ENCODE peak calls at places on chromosomes 7 and 10, in five cellular contexts. U is A549, X is HCT116, A is K562, P is SK-N-SH. B is an unnamed sample.

GRCh38 chr7:10121641-10122040 is 852.0 kb upstream of the PHF14 start:
- DNase-seq in U (no peak), X (no peak), A (no peak), P (peak), B (no peak)

GRCh38 chr10:100303724-100304319 is 17.3 kb upstream of the BLOC1S2 start:
- DNase-seq in U (peak), X (peak), A (peak), P (peak), B (peak)

GRCh38 chr7:80781561-80781979 is 137.3 kb downstream of the SEMA3C start:
- DNase-seq in U (peak), X (peak), A (no peak), P (no peak), B (no peak)

GRCh38 chr10:43940898-43941777 is 292.5 kb upstream of the ZNF32 start:
- DNase-seq in U (no peak), X (no peak), A (no peak), P (no peak), B (no peak)

GRCh38 chr7:50598455-50599343 is 33.5 kb upstream of the DDC start:
- DNase-seq in U (no peak), X (no peak), A (no peak), P (peak), B (no peak)

GRCh38 chr10:99433378-99434020 is 3.1 kb upstream of the GOT1 start:
- DNase-seq in U (peak), X (peak), A (no peak), P (no peak), B (no peak)

GRCh38 chr7:24572421-24573007 is 738 bp upstream of the PALS2 start:
- DNase-seq in U (peak), X (no peak), A (peak), P (peak), B (no peak)

GRCh38 chr10:63707254-63707910 is 186.2 kb downstream of the REEP3 start:
- DNase-seq in U (peak), X (peak), A (peak), P (no peak), B (peak)

GRCh38 chr10:80520661-80521488 is 16.8 kb upstream of the SH2D4B start:
- DNase-seq in U (no peak), X (no peak), A (no peak), P (no peak), B (no peak)

GRCh38 chr10:26881600-26882331 is 21.0 kb upstream of the ABI1 start:
- DNase-seq in U (peak), X (peak), A (peak), P (peak), B (no peak)
- TF ChIP-seq REST in U (no peak), X (no peak), A (no peak), P (no peak), B (no peak)

GRCh38 chr10:35690534-35690933 is 48.4 kb upstream of the FZD8 start:
- DNase-seq in U (no peak), X (no peak), A (no peak), P (no peak), B (no peak)

GRCh38 chr10:35684625-35685024 is 42.5 kb upstream of the FZD8 start:
- DNase-seq in U (no peak), X (no peak), A (no peak), P (no peak), B (no peak)

DNA sequence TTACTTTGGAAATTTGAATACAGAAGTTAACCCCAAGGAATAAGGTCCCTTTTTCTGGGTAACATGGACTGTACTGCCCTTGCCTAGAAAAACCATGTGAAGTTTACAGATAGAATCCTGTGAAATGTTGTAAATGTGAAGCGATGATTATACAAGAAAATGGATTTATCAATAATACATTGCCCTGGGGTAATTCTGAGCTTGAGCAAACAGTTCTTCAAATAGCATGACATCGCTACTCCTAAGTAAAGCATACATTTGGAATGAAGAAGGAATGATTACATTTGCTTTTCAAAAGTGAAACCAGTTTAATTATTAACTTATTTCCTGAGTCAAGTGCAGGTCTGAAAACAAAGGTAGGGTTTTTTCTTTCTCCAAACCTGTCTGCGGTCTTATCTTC is 43.3 kb upstream of the FZD8 start:
- DNase-seq in U (peak), X (no peak), A (no peak), P (no peak), B (no peak)
- TF ChIP-seq REST in U (no peak), X (no peak), A (no peak), P (no peak), B (no peak)

GRCh38 chr10:22681783-22682183 is 32.6 kb downstream of the PIP4K2A start:
- DNase-seq in U (peak), X (peak), A (peak), P (no peak), B (peak)

GRCh38 chr10:22681301-22681700 is 33.1 kb downstream of the PIP4K2A start:
- DNase-seq in U (no peak), X (no peak), A (no peak), P (no peak), B (no peak)

GRCh38 chr10:22683995-22684305 is 30.4 kb downstream of the PIP4K2A start:
- DNase-seq in U (no peak), X (no peak), A (no peak), P (peak), B (no peak)

GRCh38 chr10:22684707-22685106 is 29.7 kb downstream of the PIP4K2A start:
- DNase-seq in U (no peak), X (no peak), A (no peak), P (no peak), B (no peak)

GRCh38 chr10:22682237-22683192 is 31.9 kb downstream of the PIP4K2A start:
- DNase-seq in U (peak), X (peak), A (no peak), P (no peak), B (peak)
- TF ChIP-seq REST in U (no peak), X (no peak), A (no peak), P (no peak), B (no peak)

DNA sequence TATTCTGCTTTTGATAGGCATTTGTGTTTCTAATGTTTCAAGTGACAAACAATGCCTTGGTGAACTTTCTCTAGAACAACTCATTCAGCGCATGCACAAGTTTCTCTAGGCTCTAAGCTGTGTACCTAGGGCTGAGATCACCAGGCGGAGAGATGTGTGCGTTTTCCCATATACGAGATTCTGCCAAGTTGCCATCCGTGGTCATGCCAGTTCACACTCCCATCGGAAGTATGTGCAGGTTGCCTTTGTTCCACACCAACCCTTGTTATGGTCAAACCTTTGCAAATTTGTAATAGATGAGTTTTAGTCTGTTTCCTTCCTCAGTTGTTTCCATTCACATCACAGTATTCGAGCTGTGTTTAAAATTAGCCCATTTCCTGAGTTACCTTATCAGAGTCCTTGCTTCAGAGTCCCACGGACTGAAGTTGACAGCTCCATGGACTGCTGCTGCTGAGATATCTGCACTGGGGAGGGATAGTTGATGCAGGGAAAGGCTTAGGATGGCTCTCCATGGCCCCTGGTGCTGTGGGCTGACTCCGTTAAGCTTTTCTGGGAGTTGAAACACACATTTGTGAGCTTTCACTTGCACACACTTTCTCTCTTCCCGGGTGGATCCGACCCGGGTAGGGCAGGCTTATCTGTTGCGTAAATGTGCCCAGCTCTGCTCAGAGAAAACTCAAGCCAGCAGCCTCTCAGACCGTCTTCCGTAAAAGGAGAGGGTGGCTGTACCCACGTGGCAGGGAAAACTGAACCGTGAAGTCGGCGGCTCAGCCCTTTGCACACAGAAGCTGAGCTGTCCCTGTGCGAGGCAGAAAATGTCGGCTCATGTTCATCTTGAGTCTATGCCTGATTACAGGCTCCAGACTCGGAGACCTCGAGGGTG is 49.4 kb downstream of the HK1 start:
- DNase-seq in U (no peak), X (no peak), A (peak), P (no peak), B (no peak)
- TF ChIP-seq REST in U (no peak), X (no peak), A (no peak), P (no peak), B (no peak)

DNA sequence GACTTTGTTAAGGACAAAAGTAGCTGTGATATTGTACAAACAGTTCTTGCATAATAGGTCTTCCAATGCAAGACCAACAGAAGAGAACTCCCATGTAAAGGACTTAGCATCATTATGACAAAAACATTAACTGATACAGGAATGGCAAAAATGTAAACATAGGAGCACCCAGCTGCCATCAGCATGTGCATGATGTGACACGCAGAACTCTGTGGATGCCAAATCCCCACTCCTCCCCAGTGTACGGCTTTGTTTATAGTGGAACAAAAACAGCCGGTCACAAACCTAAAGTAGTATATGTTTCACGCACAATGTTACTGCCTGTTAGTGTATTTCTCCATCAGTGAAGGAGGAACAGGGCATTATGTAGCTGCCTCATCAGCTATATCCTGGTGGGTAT is 316.0 kb upstream of the AOAH start:
- DNase-seq in U (no peak), X (no peak), A (no peak), P (no peak), B (no peak)
- TF ChIP-seq REST in U (no peak), X (no peak), A (no peak), P (no peak), B (no peak)

GRCh38 chr10:85995791-85996190 is 370.8 kb downstream of the GRID1 start:
- DNase-seq in U (peak), X (peak), A (peak), P (peak), B (no peak)
- TF ChIP-seq REST in U (no peak), X (no peak), A (no peak), P (no peak), B (no peak)